ENCODE peak calls at places on chromosomes 5 and 9, in nine cellular contexts. W, L, P, M, F, G, B, V and U are unnamed samples.

GRCh38 chr5:16690243-16690839 is 73.5 kb upstream of the RETREG1 start:
- DNase-seq in W (peak; percentile 49), L (peak; percentile 87), P (no peak), M (no peak), F (peak; percentile 74), G (peak; percentile 62), B (no peak), V (no peak), U (peak; percentile 51)

GRCh38 chr9:134456740-134457315 is 130.6 kb downstream of the RXRA start:
- DNase-seq in W (no peak), L (no peak), P (no peak), M (no peak), F (no peak), G (no peak), B (no peak), V (no peak), U (no peak)

GRCh38 chr9:130689937-130690700 is 3.5 kb upstream of the EXOSC2 start:
- DNase-seq in W (peak; percentile 95), L (peak; percentile 95), P (peak; percentile 87), M (no peak), F (peak; percentile 98), G (peak; percentile 89), B (peak; percentile 47), V (peak; percentile 89), U (peak; percentile 92)

GRCh38 chr5:151810907-151811306 is 39.2 kb downstream of the G3BP1 start:
- DNase-seq in W (no peak), L (no peak), P (no peak), M (no peak), F (peak; percentile 32), G (no peak), B (no peak), V (no peak), U (no peak)

GRCh38 chr9:69923972-69924371 is 103.4 kb downstream of the CFAP95 start:
- DNase-seq in W (no peak), L (no peak), P (no peak), M (no peak), F (no peak), G (no peak), B (no peak), V (no peak), U (no peak)

GRCh38 chr9:98899399-98900056 is 44.2 kb upstream of the COL15A1 start:
- DNase-seq in W (peak; percentile 83), L (peak; percentile 68), P (no peak), M (no peak), F (peak; percentile 68), G (peak; percentile 40), B (peak; percentile 59), V (peak; percentile 78), U (peak; percentile 68)

GRCh38 chr5:115977988-115978387 is 15.7 kb downstream of the LVRN start:
- DNase-seq in W (peak; percentile 91), L (peak; percentile 53), P (no peak), M (no peak), F (peak; percentile 88), G (peak; percentile 83), B (peak; percentile 63), V (peak; percentile 57), U (no peak)

GRCh38 chr5:75736273-75736672 is 19.0 kb upstream of the POC5 start:
- DNase-seq in W (no peak), L (no peak), P (no peak), M (no peak), F (no peak), G (no peak), B (no peak), V (no peak), U (no peak)

GRCh38 chr9:107784235-107784958 is 294.8 kb upstream of the KLF4 start:
- DNase-seq in W (peak; percentile 48), L (no peak), P (peak; percentile 24), M (no peak), F (peak; percentile 91), G (peak; percentile 41), B (peak; percentile 17), V (peak; percentile 57), U (no peak)

GRCh38 chr5:40873481-40873880 is 32.3 kb downstream of the CARD6 start:
- DNase-seq in W (no peak), L (no peak), P (no peak), M (no peak), F (no peak), G (no peak), B (no peak), V (no peak), U (no peak)

GRCh38 chr5:14628346-14628745 is 36.2 kb upstream of the OTULIN start:
- DNase-seq in W (peak; percentile 56), L (peak; percentile 72), P (peak; percentile 63), M (peak; percentile 36), F (peak; percentile 66), G (peak; percentile 55), B (no peak), V (peak; percentile 2), U (peak; percentile 60)

GRCh38 chr5:66860199-66860975 is 264.2 kb downstream of the MAST4 start:
- DNase-seq in W (no peak), L (no peak), P (no peak), M (no peak), F (no peak), G (no peak), B (no peak), V (no peak), U (no peak)

GRCh38 chr5:135243194-135244191 is 155.5 kb downstream of the MACROH2A1 start:
- DNase-seq in W (no peak), L (no peak), P (peak; percentile 68), M (no peak), F (no peak), G (no peak), B (no peak), V (no peak), U (no peak)

GRCh38 chr9:88259041-88259440 is 120.8 kb upstream of the SPATA31C2 start:
- DNase-seq in W (no peak), L (no peak), P (no peak), M (no peak), F (no peak), G (no peak), B (no peak), V (no peak), U (no peak)

GRCh38 chr5:23451156-23451555 is 56.3 kb upstream of the PRDM9 start:
- DNase-seq in W (no peak), L (peak; percentile 57), P (no peak), M (no peak), F (no peak), G (peak; percentile 44), B (no peak), V (no peak), U (no peak)